ENCODE peak calls at places on chromosome 1, in ten cellular contexts. D is GM12865; V is stimulated activated CD8-positive, alpha-beta memory T cell treated with anti-CD3 and anti-CD28 coated beads, Interleukin-4, amount 100 ng/mL, for 24 hours; W is choroid plexus epithelial cell; N is endothelial cell; Z is H9; U is iPS-NIHi11; A is foreskin melanocyte; G is lower lobe of right lung; T is mammary epithelial cell. P is an unnamed sample.
A peak's percentile ranks its signal among the peaks of the same experiment; 100 is the strongest.

GRCh38 chr1:220217383-220217988 is 54.8 kb downstream of the RAB3GAP2 start:
- DNase-seq in D (peak; percentile 45), V (no peak), W (peak; percentile 34), N (peak; percentile 14), Z (no peak), U (no peak), A (no peak), G (no peak), T (no peak), P (no peak)

GRCh38 chr1:37362569-37362968 is 111.8 kb upstream of the ZC3H12A start:
- DNase-seq in D (no peak), V (no peak), W (no peak), N (no peak), Z (peak; percentile 38), U (peak; percentile 68), A (no peak), G (no peak), T (no peak), P (no peak)

GRCh38 chr1:192907545-192908243 is 98.9 kb downstream of the RGS2 start:
- DNase-seq in D (peak; percentile 25), V (no peak), W (peak; percentile 76), N (no peak), Z (no peak), U (no peak), A (peak; percentile 92), G (no peak), T (peak; percentile 91), P (no peak)

GRCh38 chr1:216731562-216731961 is 8.3 kb upstream of the ESRRG start:
- DNase-seq in D (no peak), V (no peak), W (no peak), N (no peak), Z (no peak), U (no peak), A (no peak), G (no peak), T (no peak), P (no peak)

GRCh38 chr1:199978408-199978940 is 49.0 kb upstream of the NR5A2 start:
- DNase-seq in D (no peak), V (no peak), W (peak; percentile 27), N (no peak), Z (no peak), U (no peak), A (no peak), G (no peak), T (no peak), P (no peak)

GRCh38 chr1:64505232-64505943 is 35.5 kb downstream of the CACHD1 start:
- DNase-seq in D (no peak), V (peak; percentile 24), W (no peak), N (peak; percentile 39), Z (peak; percentile 88), U (peak; percentile 88), A (no peak), G (peak; percentile 60), T (no peak), P (peak; percentile 77)

GRCh38 chr1:202871367-202871766 is 17.6 kb downstream of the RABIF start:
- DNase-seq in D (no peak), V (no peak), W (no peak), N (no peak), Z (no peak), U (no peak), A (no peak), G (no peak), T (no peak), P (no peak)

GRCh38 chr1:15714438-15715136 is 21.5 kb upstream of the SLC25A34 start:
- DNase-seq in D (no peak), V (no peak), W (peak; percentile 85), N (no peak), Z (no peak), U (no peak), A (peak; percentile 76), G (no peak), T (no peak), P (no peak)

GRCh38 chr1:87513971-87514660 is 185.4 kb downstream of the LMO4 start:
- DNase-seq in D (no peak), V (no peak), W (no peak), N (no peak), Z (no peak), U (no peak), A (peak; percentile 20), G (no peak), T (no peak), P (no peak)

P was measured in WTC11.